ENCODE peak calls at places on chromosomes 5 and 9, in ten cellular contexts. M is activated CD4-positive, alpha-beta T cell treated with anti-CD3 and anti-CD28 coated beads, Interleukin-2, amount 50 U/mL, for 4 hours; C is HS-5; H is posterior cingulate gyrus; O is HTR-8/SVneo; A is RWPE1; U is naive thymus-derived CD4-positive, alpha-beta T cell; Y is CD4-positive, alpha-beta T cell; D is lower leg skin; F is NCI-H446 treated with DMSO at 0.1 percent for 48 hours. B is an unnamed sample.

GRCh38 chr5:58974601-58975000 is 391.7 kb downstream of the RAB3C start:
- DNase-seq in M (no peak), C (no peak), H (no peak), O (no peak), A (no peak), U (no peak), Y (no peak), D (no peak), F (no peak), B (no peak)

GRCh38 chr5:16417392-16418074 is 48.1 kb downstream of the ZNF622 start:
- DNase-seq in M (no peak), C (no peak), H (no peak), O (no peak), A (no peak), U (no peak), Y (no peak), D (no peak), F (no peak), B (no peak)

GRCh38 chr9:121399883-121400607 is 30.0 kb upstream of the STOM start:
- DNase-seq in M (no peak), C (peak), H (no peak), O (peak), A (peak), U (peak), Y (no peak), D (no peak), F (peak), B (no peak)

GRCh38 chr9:133979921-133980863 is 11.9 kb downstream of the VAV2 start:
- DNase-seq in M (no peak), C (no peak), H (no peak), O (no peak), A (no peak), U (no peak), Y (no peak), D (no peak), F (no peak), B (no peak)

GRCh38 chr5:176365663-176366574 is 632 bp downstream of the ARL10 start:
- DNase-seq in M (no peak), C (peak), H (peak), O (peak), A (peak), U (peak), Y (no peak), D (peak), F (no peak), B (no peak)

GRCh38 chr5:58016329-58016728 is 443.6 kb downstream of the PLK2 start:
- DNase-seq in M (no peak), C (no peak), H (no peak), O (no peak), A (peak), U (no peak), Y (no peak), D (no peak), F (no peak), B (no peak)

GRCh38 chr9:127549218-127549617 is 62.9 kb upstream of the STXBP1 start:
- DNase-seq in M (no peak), C (no peak), H (no peak), O (no peak), A (no peak), U (no peak), Y (no peak), D (no peak), F (no peak), B (no peak)

GRCh38 chr9:136031741-136032638 is 63.1 kb downstream of the NACC2 start:
- DNase-seq in M (no peak), C (no peak), H (no peak), O (no peak), A (no peak), U (no peak), Y (no peak), D (peak), F (no peak), B (no peak)

GRCh38 chr9:81902601-81903000 is 25.6 kb upstream of the SPATA31D4 start:
- DNase-seq in M (no peak), C (no peak), H (no peak), O (no peak), A (peak), U (no peak), Y (no peak), D (no peak), F (no peak), B (no peak)

GRCh38 chr9:124273428-124274153 is 15.8 kb downstream of the NEK6 start:
- DNase-seq in M (no peak), C (no peak), H (no peak), O (no peak), A (no peak), U (no peak), Y (no peak), D (no peak), F (no peak), B (no peak)

GRCh38 chr9:79195904-79196303 is 375.9 kb upstream of the TLE4 start:
- DNase-seq in M (no peak), C (peak), H (no peak), O (no peak), A (no peak), U (no peak), Y (no peak), D (no peak), F (no peak), B (no peak)

GRCh38 chr9:71909887-71910601 is 949 bp downstream of the ABHD17B start:
- DNase-seq in M (peak), C (no peak), H (peak), O (no peak), A (peak), U (peak), Y (peak), D (peak), F (no peak), B (no peak)

GRCh38 chr9:94065535-94065961 is 18.7 kb upstream of the PTPDC1 start:
- DNase-seq in M (peak), C (no peak), H (no peak), O (peak), A (peak), U (peak), Y (peak), D (peak), F (peak), B (peak)

GRCh38 chr5:151213803-151214613 is 9.9 kb downstream of the CCDC69 start:
- DNase-seq in M (peak), C (no peak), H (no peak), O (peak), A (no peak), U (peak), Y (peak), D (peak), F (no peak), B (peak)

GRCh38 chr9:128912270-128912853 is 8.4 kb upstream of the PHYHD1 start:
- DNase-seq in M (no peak), C (peak), H (no peak), O (peak), A (peak), U (no peak), Y (no peak), D (no peak), F (no peak), B (no peak)

B was measured in esophagus squamous epithelium.